ENCODE peak calls at places on chromosomes 1 and 21, in eight cellular contexts. L, R, Q, V, O, S, F and K are unnamed samples.

GRCh38 chr1:3240524-3241235 is 171.7 kb downstream of the PRDM16 start:
- DNase-seq in L (no peak), R (no peak), Q (no peak), V (no peak), O (no peak), S (no peak), F (no peak), K (no peak)

GRCh38 chr1:7644086-7644485 is 127.0 kb upstream of the VAMP3 start:
- DNase-seq in L (no peak), R (no peak), Q (no peak), V (no peak), O (no peak), S (no peak), F (no peak), K (no peak)

GRCh38 chr1:8276173-8276914 is 41.6 kb upstream of the SLC45A1 start:
- DNase-seq in L (peak; percentile 3), R (no peak), Q (no peak), V (peak; percentile 24), O (no peak), S (no peak), F (no peak), K (no peak)

GRCh38 chr1:66366618-66367017 is 167.3 kb upstream of the SGIP1 start:
- DNase-seq in L (no peak), R (no peak), Q (no peak), V (no peak), O (no peak), S (no peak), F (no peak), K (no peak)

GRCh38 chr1:92277105-92277504 is 21.7 kb downstream of the GLMN start:
- DNase-seq in L (no peak), R (peak; percentile 80), Q (peak; percentile 91), V (no peak), O (peak; percentile 15), S (no peak), F (no peak), K (peak; percentile 44)

GRCh38 chr1:171841931-171842723 is 829 bp downstream of the DNM3 start:
- DNase-seq in L (no peak), R (peak; percentile 10), Q (no peak), V (no peak), O (no peak), S (no peak), F (peak; percentile 14), K (no peak)

GRCh38 chr21:45348591-45349327 is 56.2 kb upstream of the COL18A1 start:
- DNase-seq in L (no peak), R (no peak), Q (no peak), V (no peak), O (no peak), S (no peak), F (peak; percentile 11), K (no peak)

GRCh38 chr1:187033721-187034120 is 205.0 kb downstream of the PLA2G4A start:
- DNase-seq in L (no peak), R (no peak), Q (no peak), V (no peak), O (no peak), S (no peak), F (no peak), K (no peak)

GRCh38 chr1:99808391-99809115 is 41.6 kb upstream of the AGL start:
- DNase-seq in L (peak; percentile 84), R (peak; percentile 93), Q (peak; percentile 96), V (peak; percentile 82), O (peak; percentile 95), S (no peak), F (no peak), K (peak; percentile 95)

GRCh38 chr1:4108741-4109625 is 208.9 kb upstream of the C1orf174 start:
- DNase-seq in L (no peak), R (no peak), Q (no peak), V (no peak), O (no peak), S (no peak), F (peak; percentile 40), K (no peak)

GRCh38 chr1:232142403-232143314 is 487.3 kb downstream of the SIPA1L2 start:
- DNase-seq in L (no peak), R (peak; percentile 77), Q (peak; percentile 82), V (no peak), O (peak; percentile 53), S (peak; percentile 48), F (peak; percentile 57), K (peak; percentile 94)

GRCh38 chr1:52098139-52098871 is 42.2 kb downstream of the BTF3L4 start:
- DNase-seq in L (no peak), R (no peak), Q (no peak), V (no peak), O (no peak), S (no peak), F (no peak), K (no peak)

GRCh38 chr1:243473281-243474210 is 217.7 kb downstream of the SDCCAG8 start:
- DNase-seq in L (no peak), R (peak; percentile 59), Q (peak; percentile 47), V (no peak), O (peak; percentile 60), S (no peak), F (no peak), K (peak; percentile 54)

GRCh38 chr1:6033986-6034749 is 11.5 kb upstream of the KCNAB2 start:
- DNase-seq in L (peak; percentile 12), R (peak; percentile 23), Q (peak; percentile 9), V (peak; percentile 51), O (peak; percentile 47), S (no peak), F (no peak), K (peak; percentile 10)

GRCh38 chr1:150876111-150876434 is 326 bp downstream of the ARNT start:
- DNase-seq in L (no peak), R (peak; percentile 56), Q (peak; percentile 49), V (no peak), O (peak; percentile 78), S (no peak), F (no peak), K (peak; percentile 65)

GRCh38 chr1:48221122-48221521 is 1.4 kb upstream of the SLC5A9 start:
- DNase-seq in L (no peak), R (no peak), Q (no peak), V (no peak), O (no peak), S (no peak), F (no peak), K (no peak)

GRCh38 chr1:54080598-54081049 is 27.2 kb downstream of the TCEANC2 start:
- DNase-seq in L (no peak), R (no peak), Q (no peak), V (no peak), O (no peak), S (no peak), F (no peak), K (no peak)

GRCh38 chr1:175317309-175317708 is 124.7 kb upstream of the KIAA0040 start:
- DNase-seq in L (peak; percentile 39), R (peak; percentile 7), Q (no peak), V (peak; percentile 27), O (peak; percentile 6), S (no peak), F (no peak), K (no peak)

DNA sequence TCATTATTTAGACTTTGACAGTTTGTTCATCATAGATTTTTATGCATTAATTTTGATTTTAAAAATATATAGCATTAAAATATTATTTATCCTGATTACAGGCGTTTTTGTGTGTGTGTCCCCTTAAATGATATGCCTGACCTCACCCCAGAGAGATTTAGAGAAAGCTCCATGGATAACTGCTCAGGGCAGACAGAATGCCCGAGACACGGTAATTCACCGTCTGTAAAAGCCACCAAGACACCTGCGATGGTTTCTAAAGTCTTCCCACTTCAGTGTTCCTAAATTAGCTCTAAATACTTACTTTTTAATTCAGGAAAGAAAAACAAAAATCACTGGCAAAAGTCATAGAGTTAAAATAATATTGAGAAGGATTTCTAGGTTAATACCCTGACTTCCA is 350.6 kb upstream of the RUNX1 start:
- DNase-seq in L (peak; percentile 12), R (no peak), Q (no peak), V (no peak), O (no peak), S (no peak), F (no peak), K (no peak)
- H3K4me3 ChIP-seq in L (peak overlapping the region; percentile 52), R (no peak overlapping the region), Q (no peak overlapping the region), V (peak overlapping the region; percentile 13), O (no peak overlapping the region), S (no peak overlapping the region), F (no peak overlapping the region), K (no peak overlapping the region)

DNA sequence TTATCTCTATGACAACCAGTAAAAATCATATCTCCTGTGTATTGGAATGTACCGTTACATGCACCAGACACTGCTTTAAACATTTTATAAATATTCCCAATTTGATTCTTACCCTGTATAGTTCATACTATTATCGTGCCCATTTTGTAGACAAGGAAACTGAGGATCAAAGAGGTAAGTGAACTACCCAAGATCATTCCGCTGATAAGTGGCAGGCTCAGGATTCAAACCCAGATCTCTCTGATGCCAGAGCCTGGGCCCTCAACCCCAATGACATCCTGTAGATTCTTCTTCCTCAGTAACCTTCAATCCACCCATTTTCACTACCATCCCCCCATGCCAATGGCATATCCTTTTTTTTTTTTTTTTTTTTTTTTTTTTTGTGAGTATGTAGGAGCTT is 12.3 kb downstream of the CFAP57 start:
- DNase-seq in L (no peak), R (no peak), Q (no peak), V (no peak), O (no peak), S (no peak), F (no peak), K (no peak)
- H3K4me3 ChIP-seq in L (no peak overlapping the region), R (no peak overlapping the region), Q (no peak overlapping the region), V (no peak overlapping the region), O (no peak overlapping the region), S (no peak overlapping the region), F (no peak overlapping the region), K (no peak overlapping the region)

DNA sequence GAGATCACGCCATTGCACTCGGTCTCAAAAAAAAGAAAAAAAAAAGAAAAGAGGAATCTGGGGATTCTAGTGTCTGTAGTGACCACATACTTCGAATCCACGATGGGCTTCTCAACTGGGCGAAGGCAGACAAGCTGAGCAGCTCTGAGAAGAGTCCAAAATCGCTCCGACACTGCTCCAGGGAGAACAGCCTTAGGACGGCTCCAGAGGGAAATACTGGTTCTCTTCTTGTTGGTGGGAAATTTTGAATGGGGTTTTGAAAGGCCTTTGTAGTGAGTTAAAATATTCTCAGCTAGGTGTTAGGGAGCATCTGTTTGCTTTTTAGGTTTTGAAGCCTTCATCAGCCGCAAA is 18.3 kb upstream of the HJV start:
- DNase-seq in L (no peak), R (no peak), Q (no peak), V (no peak), O (no peak), S (no peak), F (no peak), K (no peak)
- H3K4me3 ChIP-seq in L (no peak overlapping the region), R (peak overlapping the region; percentile 75), Q (no peak overlapping the region), V (no peak overlapping the region), O (no peak overlapping the region), S (peak overlapping the region; percentile 75), F (peak overlapping the region; percentile 22), K (no peak overlapping the region)

DNA sequence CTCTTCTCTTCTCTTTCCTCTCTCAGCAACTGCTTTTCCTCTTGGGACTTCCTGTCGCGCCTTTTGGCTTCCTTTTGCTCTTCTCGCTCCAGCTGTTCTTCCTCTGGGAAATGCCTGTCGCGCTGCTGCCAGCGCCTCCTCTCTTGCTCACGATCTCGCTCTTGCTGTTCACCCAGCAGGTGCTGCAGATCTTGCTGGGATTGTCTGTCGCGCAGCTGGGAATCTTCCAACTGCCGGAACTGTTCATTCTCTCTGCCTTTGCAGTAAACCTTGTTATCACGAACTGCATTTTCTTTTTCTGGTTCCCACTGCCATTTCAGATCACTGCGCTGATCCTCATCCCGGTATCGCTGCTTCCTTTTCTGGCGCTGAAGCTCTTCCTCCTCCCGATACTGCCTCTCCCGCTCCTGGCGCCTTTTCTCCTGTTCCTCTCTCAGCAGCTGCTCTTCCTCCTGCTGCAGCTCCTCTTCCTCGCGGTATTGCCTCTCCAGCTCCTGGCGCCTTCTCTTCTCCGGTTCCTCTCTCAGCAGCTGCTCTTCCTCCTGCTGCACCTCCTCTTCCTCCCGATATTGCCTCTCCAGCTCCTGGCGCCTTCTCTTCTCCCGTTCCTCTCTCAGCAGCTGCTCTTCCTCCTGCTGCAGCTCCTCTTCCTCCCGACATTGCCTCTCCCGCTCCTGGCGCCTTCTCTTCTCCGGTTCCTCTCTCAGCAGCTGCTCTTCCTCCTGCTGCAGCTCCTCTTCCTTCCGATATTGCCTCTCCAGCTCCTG is 5.8 kb downstream of the TCHH start:
- DNase-seq in L (no peak), R (no peak), Q (peak; percentile 6), V (no peak), O (no peak), S (no peak), F (no peak), K (peak; percentile 18)
- H3K4me3 ChIP-seq in L (no peak overlapping the region), R (no peak overlapping the region), Q (peak overlapping the region; percentile 19), V (peak overlapping the region; percentile 60), O (no peak overlapping the region), S (peak overlapping the region; percentile 77), F (peak overlapping the region; percentile 54), K (peak overlapping the region; percentile 64)